ENCODE peak calls at places on chromosomes 4 and X, in six cellular contexts. D is astrocyte of the spinal cord, U is progenitor cell of endocrine pancreas, J is EL, Z is fibroblast of mammary gland, B is substantia nigra. M is an unnamed sample.

GRCh38 chr4:166460769-166461550 is 587.9 kb downstream of the TLL1 start:
- DNase-seq in D (peak; percentile 7), U (no peak), J (peak; percentile 33), Z (peak; percentile 43), B (no peak), M (no peak)

GRCh38 chrX:115067812-115068211 is 50.4 kb upstream of the IL13RA2 start:
- DNase-seq in D (peak; percentile 33), U (no peak), J (no peak), Z (peak; percentile 37), B (no peak), M (peak; percentile 15)

GRCh38 chr4:16661813-16662212 is 236.6 kb downstream of the LDB2 start:
- DNase-seq in D (no peak), U (no peak), J (no peak), Z (no peak), B (no peak), M (no peak)

GRCh38 chr4:20383283-20383682 is 131.6 kb downstream of the SLIT2 start:
- DNase-seq in D (no peak), U (no peak), J (no peak), Z (no peak), B (no peak), M (no peak)

GRCh38 chr4:65018313-65018712 is 609.1 kb upstream of the TECRL start:
- DNase-seq in D (no peak), U (no peak), J (no peak), Z (no peak), B (no peak), M (no peak)

GRCh38 chrX:70995338-70995737 is 64.4 kb upstream of the SLC7A3 start:
- DNase-seq in D (no peak), U (no peak), J (no peak), Z (no peak), B (no peak), M (no peak)

GRCh38 chr4:67288964-67289363 is 256.3 kb downstream of the CENPC start:
- DNase-seq in D (peak; percentile 3), U (peak; percentile 30), J (peak; percentile 28), Z (peak; percentile 0), B (no peak), M (no peak)

GRCh38 chr4:186621959-186622553 is 66.7 kb upstream of the MTNR1A start:
- DNase-seq in D (peak; percentile 90), U (no peak), J (peak; percentile 93), Z (peak; percentile 90), B (no peak), M (peak; percentile 92)

GRCh38 chr4:2069161-2069971 is 10.2 kb downstream of the NAT8L start:
- DNase-seq in D (no peak), U (no peak), J (no peak), Z (no peak), B (no peak), M (no peak)

GRCh38 chr4:77433102-77433733 is 172.4 kb upstream of the CXCL13 start:
- DNase-seq in D (peak; percentile 43), U (no peak), J (peak; percentile 34), Z (peak; percentile 52), B (no peak), M (peak; percentile 12)

GRCh38 chr4:115090483-115091075 is 22.8 kb downstream of the NDST4 start:
- DNase-seq in D (peak; percentile 22), U (no peak), J (peak; percentile 1), Z (peak; percentile 28), B (no peak), M (peak; percentile 11)

GRCh38 chrX:140299411-140299810 is 205.5 kb downstream of the SOX3 start:
- DNase-seq in D (no peak), U (no peak), J (no peak), Z (no peak), B (no peak), M (no peak)

GRCh38 chr4:59848457-59848856 is 1351.7 kb upstream of the ADGRL3 start:
- DNase-seq in D (no peak), U (no peak), J (no peak), Z (no peak), B (no peak), M (no peak)

GRCh38 chr4:112517067-112517588 is 1.1 kb upstream of the NEUROG2 start:
- DNase-seq in D (no peak), U (no peak), J (no peak), Z (no peak), B (no peak), M (no peak)

GRCh38 chr4:8516996-8517550 is 63.1 kb upstream of the GPR78 start:
- DNase-seq in D (no peak), U (no peak), J (peak; percentile 66), Z (no peak), B (no peak), M (peak; percentile 60)

GRCh38 chr4:5127556-5127955 is 76.3 kb downstream of the STK32B start:
- DNase-seq in D (no peak), U (no peak), J (no peak), Z (peak; percentile 3), B (no peak), M (no peak)

GRCh38 chr4:129668092-129668491 is 572.1 kb downstream of the C4orf33 start:
- DNase-seq in D (no peak), U (no peak), J (no peak), Z (no peak), B (no peak), M (no peak)

GRCh38 chr4:7876096-7876993 is 63.3 kb downstream of the AFAP1 start:
- DNase-seq in D (peak; percentile 58), U (no peak), J (peak; percentile 53), Z (peak; percentile 66), B (no peak), M (peak; percentile 66)

GRCh38 chrX:150649096-150649870 is 43.9 kb upstream of the MTMR1 start:
- DNase-seq in D (peak; percentile 45), U (no peak), J (peak; percentile 7), Z (peak; percentile 74), B (no peak), M (peak; percentile 69)

GRCh38 chrX:120309873-120310730 is 1.2 kb downstream of the TMEM255A start:
- DNase-seq in D (no peak), U (no peak), J (peak; percentile 57), Z (no peak), B (peak; percentile 11), M (peak; percentile 6)

GRCh38 chr4:10237131-10237530 is 120.5 kb upstream of the WDR1 start:
- DNase-seq in D (no peak), U (no peak), J (no peak), Z (no peak), B (no peak), M (no peak)

GRCh38 chrX:30005821-30006220 is 209.5 kb upstream of the MAGEB2 start:
- DNase-seq in D (no peak), U (no peak), J (no peak), Z (no peak), B (no peak), M (no peak)

GRCh38 chr4:2482693-2483092 is 13.8 kb downstream of the RNF4 start:
- DNase-seq in D (peak; percentile 76), U (no peak), J (peak; percentile 30), Z (peak; percentile 76), B (peak; percentile 27), M (peak; percentile 39)

M was measured in AG10803.